ENCODE peak calls at places on chromosomes 12 and 14, in nine cellular contexts. One of them, this sample, is unnamed.

GRCh38 chr12:119072463-119072862 is 91.1 kb downstream of the SRRM4 start:
- DNase-seq in SW480: no peak
- DNase-seq in effector memory CD4-positive, alpha-beta T cell: no peak
- DNase-seq in activated CD4-positive, alpha-beta T cell treated with anti-CD3 and anti-CD28 coated beads for 48 hours: no peak
- DNase-seq in stimulated activated CD8-positive, alpha-beta memory T cell treated with anti-CD3 and anti-CD28 coated beads, Interleukin-12 subunit alpha, Interleukin-12 subunit beta, amount 100 ng/mL, for 1 hour: no peak
- DNase-seq in nucleus accumbens: no peak
- DNase-seq in H7: no peak
- DNase-seq in endothelial cell: no peak
- DNase-seq in NCI-H1694 treated with DMSO at 0.1 percent for 48 hours: no peak
- DNase-seq in this sample: no peak

GRCh38 chr14:44963775-44964380 is 1.9 kb downstream of the TOGARAM1 start:
- DNase-seq in SW480: peak
- DNase-seq in effector memory CD4-positive, alpha-beta T cell: no peak
- DNase-seq in activated CD4-positive, alpha-beta T cell treated with anti-CD3 and anti-CD28 coated beads for 48 hours: no peak
- DNase-seq in stimulated activated CD8-positive, alpha-beta memory T cell treated with anti-CD3 and anti-CD28 coated beads, Interleukin-12 subunit alpha, Interleukin-12 subunit beta, amount 100 ng/mL, for 1 hour: no peak
- DNase-seq in nucleus accumbens: peak
- DNase-seq in H7: no peak
- DNase-seq in endothelial cell: no peak
- DNase-seq in NCI-H1694 treated with DMSO at 0.1 percent for 48 hours: peak
- DNase-seq in this sample: peak

GRCh38 chr12:110266980-110267620 is 13.9 kb upstream of the ATP2A2 start:
- DNase-seq in SW480: no peak
- DNase-seq in effector memory CD4-positive, alpha-beta T cell: no peak
- DNase-seq in activated CD4-positive, alpha-beta T cell treated with anti-CD3 and anti-CD28 coated beads for 48 hours: no peak
- DNase-seq in stimulated activated CD8-positive, alpha-beta memory T cell treated with anti-CD3 and anti-CD28 coated beads, Interleukin-12 subunit alpha, Interleukin-12 subunit beta, amount 100 ng/mL, for 1 hour: no peak
- DNase-seq in nucleus accumbens: no peak
- DNase-seq in H7: no peak
- DNase-seq in endothelial cell: no peak
- DNase-seq in NCI-H1694 treated with DMSO at 0.1 percent for 48 hours: no peak
- DNase-seq in this sample: no peak

GRCh38 chr12:5193569-5193968 is 149.9 kb downstream of the KCNA5 start:
- DNase-seq in SW480: no peak
- DNase-seq in effector memory CD4-positive, alpha-beta T cell: no peak
- DNase-seq in activated CD4-positive, alpha-beta T cell treated with anti-CD3 and anti-CD28 coated beads for 48 hours: no peak
- DNase-seq in stimulated activated CD8-positive, alpha-beta memory T cell treated with anti-CD3 and anti-CD28 coated beads, Interleukin-12 subunit alpha, Interleukin-12 subunit beta, amount 100 ng/mL, for 1 hour: no peak
- DNase-seq in nucleus accumbens: no peak
- DNase-seq in H7: no peak
- DNase-seq in endothelial cell: no peak
- DNase-seq in NCI-H1694 treated with DMSO at 0.1 percent for 48 hours: no peak
- DNase-seq in this sample: no peak

GRCh38 chr12:2922329-2922728 is 31.6 kb downstream of the TULP3 start:
- DNase-seq in SW480: no peak
- DNase-seq in effector memory CD4-positive, alpha-beta T cell: no peak
- DNase-seq in activated CD4-positive, alpha-beta T cell treated with anti-CD3 and anti-CD28 coated beads for 48 hours: no peak
- DNase-seq in stimulated activated CD8-positive, alpha-beta memory T cell treated with anti-CD3 and anti-CD28 coated beads, Interleukin-12 subunit alpha, Interleukin-12 subunit beta, amount 100 ng/mL, for 1 hour: no peak
- DNase-seq in nucleus accumbens: no peak
- DNase-seq in H7: no peak
- DNase-seq in endothelial cell: no peak
- DNase-seq in NCI-H1694 treated with DMSO at 0.1 percent for 48 hours: no peak
- DNase-seq in this sample: no peak

GRCh38 chr14:67532606-67532997 is 488 bp upstream of the PLEKHH1 start:
- DNase-seq in SW480: no peak
- DNase-seq in effector memory CD4-positive, alpha-beta T cell: no peak
- DNase-seq in activated CD4-positive, alpha-beta T cell treated with anti-CD3 and anti-CD28 coated beads for 48 hours: no peak
- DNase-seq in stimulated activated CD8-positive, alpha-beta memory T cell treated with anti-CD3 and anti-CD28 coated beads, Interleukin-12 subunit alpha, Interleukin-12 subunit beta, amount 100 ng/mL, for 1 hour: no peak
- DNase-seq in nucleus accumbens: no peak
- DNase-seq in H7: no peak
- DNase-seq in endothelial cell: no peak
- DNase-seq in NCI-H1694 treated with DMSO at 0.1 percent for 48 hours: no peak
- DNase-seq in this sample: no peak

GRCh38 chr14:61812347-61813100 is 50.3 kb downstream of the SNAPC1 start:
- DNase-seq in SW480: no peak
- DNase-seq in effector memory CD4-positive, alpha-beta T cell: no peak
- DNase-seq in activated CD4-positive, alpha-beta T cell treated with anti-CD3 and anti-CD28 coated beads for 48 hours: peak
- DNase-seq in stimulated activated CD8-positive, alpha-beta memory T cell treated with anti-CD3 and anti-CD28 coated beads, Interleukin-12 subunit alpha, Interleukin-12 subunit beta, amount 100 ng/mL, for 1 hour: no peak
- DNase-seq in nucleus accumbens: peak
- DNase-seq in H7: peak
- DNase-seq in endothelial cell: peak
- DNase-seq in NCI-H1694 treated with DMSO at 0.1 percent for 48 hours: no peak
- DNase-seq in this sample: peak

GRCh38 chr12:75334384-75335030 is at the start of gene GLIPR1L1:
- DNase-seq in SW480: no peak
- DNase-seq in effector memory CD4-positive, alpha-beta T cell: peak
- DNase-seq in activated CD4-positive, alpha-beta T cell treated with anti-CD3 and anti-CD28 coated beads for 48 hours: peak
- DNase-seq in stimulated activated CD8-positive, alpha-beta memory T cell treated with anti-CD3 and anti-CD28 coated beads, Interleukin-12 subunit alpha, Interleukin-12 subunit beta, amount 100 ng/mL, for 1 hour: peak
- DNase-seq in nucleus accumbens: peak
- DNase-seq in H7: peak
- DNase-seq in endothelial cell: peak
- DNase-seq in NCI-H1694 treated with DMSO at 0.1 percent for 48 hours: peak
- DNase-seq in this sample: peak

GRCh38 chr12:109773384-109774011 is 59.7 kb downstream of the TRPV4 start:
- DNase-seq in SW480: peak
- DNase-seq in effector memory CD4-positive, alpha-beta T cell: no peak
- DNase-seq in activated CD4-positive, alpha-beta T cell treated with anti-CD3 and anti-CD28 coated beads for 48 hours: no peak
- DNase-seq in stimulated activated CD8-positive, alpha-beta memory T cell treated with anti-CD3 and anti-CD28 coated beads, Interleukin-12 subunit alpha, Interleukin-12 subunit beta, amount 100 ng/mL, for 1 hour: no peak
- DNase-seq in nucleus accumbens: no peak
- DNase-seq in H7: peak
- DNase-seq in endothelial cell: no peak
- DNase-seq in NCI-H1694 treated with DMSO at 0.1 percent for 48 hours: no peak
- DNase-seq in this sample: peak

GRCh38 chr14:26730929-26731618 is 133.2 kb upstream of the NOVA1 start:
- DNase-seq in SW480: peak
- DNase-seq in effector memory CD4-positive, alpha-beta T cell: no peak
- DNase-seq in activated CD4-positive, alpha-beta T cell treated with anti-CD3 and anti-CD28 coated beads for 48 hours: no peak
- DNase-seq in stimulated activated CD8-positive, alpha-beta memory T cell treated with anti-CD3 and anti-CD28 coated beads, Interleukin-12 subunit alpha, Interleukin-12 subunit beta, amount 100 ng/mL, for 1 hour: no peak
- DNase-seq in nucleus accumbens: peak
- DNase-seq in H7: peak
- DNase-seq in endothelial cell: peak
- DNase-seq in NCI-H1694 treated with DMSO at 0.1 percent for 48 hours: peak
- DNase-seq in this sample: peak

GRCh38 chr14:103372552-103373304 is 12.5 kb upstream of the MARK3 start:
- DNase-seq in SW480: peak
- DNase-seq in effector memory CD4-positive, alpha-beta T cell: no peak
- DNase-seq in activated CD4-positive, alpha-beta T cell treated with anti-CD3 and anti-CD28 coated beads for 48 hours: peak
- DNase-seq in stimulated activated CD8-positive, alpha-beta memory T cell treated with anti-CD3 and anti-CD28 coated beads, Interleukin-12 subunit alpha, Interleukin-12 subunit beta, amount 100 ng/mL, for 1 hour: no peak
- DNase-seq in nucleus accumbens: no peak
- DNase-seq in H7: peak
- DNase-seq in endothelial cell: no peak
- DNase-seq in NCI-H1694 treated with DMSO at 0.1 percent for 48 hours: no peak
- DNase-seq in this sample: peak

GRCh38 chr12:45655186-45655585 is 74.3 kb upstream of the ARID2 start:
- DNase-seq in SW480: peak
- DNase-seq in effector memory CD4-positive, alpha-beta T cell: peak
- DNase-seq in activated CD4-positive, alpha-beta T cell treated with anti-CD3 and anti-CD28 coated beads for 48 hours: peak
- DNase-seq in stimulated activated CD8-positive, alpha-beta memory T cell treated with anti-CD3 and anti-CD28 coated beads, Interleukin-12 subunit alpha, Interleukin-12 subunit beta, amount 100 ng/mL, for 1 hour: peak
- DNase-seq in nucleus accumbens: no peak
- DNase-seq in H7: no peak
- DNase-seq in endothelial cell: no peak
- DNase-seq in NCI-H1694 treated with DMSO at 0.1 percent for 48 hours: peak
- DNase-seq in this sample: no peak

GRCh38 chr12:15428632-15429031 is 106.3 kb downstream of the PTPRO start:
- DNase-seq in SW480: no peak
- DNase-seq in effector memory CD4-positive, alpha-beta T cell: no peak
- DNase-seq in activated CD4-positive, alpha-beta T cell treated with anti-CD3 and anti-CD28 coated beads for 48 hours: no peak
- DNase-seq in stimulated activated CD8-positive, alpha-beta memory T cell treated with anti-CD3 and anti-CD28 coated beads, Interleukin-12 subunit alpha, Interleukin-12 subunit beta, amount 100 ng/mL, for 1 hour: no peak
- DNase-seq in nucleus accumbens: no peak
- DNase-seq in H7: no peak
- DNase-seq in endothelial cell: no peak
- DNase-seq in NCI-H1694 treated with DMSO at 0.1 percent for 48 hours: no peak
- DNase-seq in this sample: peak

GRCh38 chr12:105457026-105457425 is 126.5 kb downstream of the C12orf75 start:
- DNase-seq in SW480: no peak
- DNase-seq in effector memory CD4-positive, alpha-beta T cell: no peak
- DNase-seq in activated CD4-positive, alpha-beta T cell treated with anti-CD3 and anti-CD28 coated beads for 48 hours: no peak
- DNase-seq in stimulated activated CD8-positive, alpha-beta memory T cell treated with anti-CD3 and anti-CD28 coated beads, Interleukin-12 subunit alpha, Interleukin-12 subunit beta, amount 100 ng/mL, for 1 hour: no peak
- DNase-seq in nucleus accumbens: no peak
- DNase-seq in H7: no peak
- DNase-seq in endothelial cell: no peak
- DNase-seq in NCI-H1694 treated with DMSO at 0.1 percent for 48 hours: no peak
- DNase-seq in this sample: no peak

GRCh38 chr12:94813314-94813713 is 163.0 kb upstream of the TMCC3 start:
- DNase-seq in SW480: peak
- DNase-seq in effector memory CD4-positive, alpha-beta T cell: no peak
- DNase-seq in activated CD4-positive, alpha-beta T cell treated with anti-CD3 and anti-CD28 coated beads for 48 hours: no peak
- DNase-seq in stimulated activated CD8-positive, alpha-beta memory T cell treated with anti-CD3 and anti-CD28 coated beads, Interleukin-12 subunit alpha, Interleukin-12 subunit beta, amount 100 ng/mL, for 1 hour: no peak
- DNase-seq in nucleus accumbens: no peak
- DNase-seq in H7: no peak
- DNase-seq in endothelial cell: no peak
- DNase-seq in NCI-H1694 treated with DMSO at 0.1 percent for 48 hours: peak
- DNase-seq in this sample: no peak

GRCh38 chr12:49342914-49343731 is 3.6 kb upstream of the DNAJC22 start:
- DNase-seq in SW480: no peak
- DNase-seq in effector memory CD4-positive, alpha-beta T cell: no peak
- DNase-seq in activated CD4-positive, alpha-beta T cell treated with anti-CD3 and anti-CD28 coated beads for 48 hours: peak
- DNase-seq in stimulated activated CD8-positive, alpha-beta memory T cell treated with anti-CD3 and anti-CD28 coated beads, Interleukin-12 subunit alpha, Interleukin-12 subunit beta, amount 100 ng/mL, for 1 hour: no peak
- DNase-seq in nucleus accumbens: no peak
- DNase-seq in H7: peak
- DNase-seq in endothelial cell: no peak
- DNase-seq in NCI-H1694 treated with DMSO at 0.1 percent for 48 hours: no peak
- DNase-seq in this sample: no peak

GRCh38 chr14:103279129-103280025 is 54.7 kb upstream of the EIF5 start:
- DNase-seq in SW480: no peak
- DNase-seq in effector memory CD4-positive, alpha-beta T cell: no peak
- DNase-seq in activated CD4-positive, alpha-beta T cell treated with anti-CD3 and anti-CD28 coated beads for 48 hours: no peak
- DNase-seq in stimulated activated CD8-positive, alpha-beta memory T cell treated with anti-CD3 and anti-CD28 coated beads, Interleukin-12 subunit alpha, Interleukin-12 subunit beta, amount 100 ng/mL, for 1 hour: no peak
- DNase-seq in nucleus accumbens: no peak
- DNase-seq in H7: peak
- DNase-seq in endothelial cell: no peak
- DNase-seq in NCI-H1694 treated with DMSO at 0.1 percent for 48 hours: no peak
- DNase-seq in this sample: no peak

GRCh38 chr14:23529016-23529740 is 22.4 kb downstream of the ZFHX2 start:
- DNase-seq in SW480: no peak
- DNase-seq in effector memory CD4-positive, alpha-beta T cell: no peak
- DNase-seq in activated CD4-positive, alpha-beta T cell treated with anti-CD3 and anti-CD28 coated beads for 48 hours: no peak
- DNase-seq in stimulated activated CD8-positive, alpha-beta memory T cell treated with anti-CD3 and anti-CD28 coated beads, Interleukin-12 subunit alpha, Interleukin-12 subunit beta, amount 100 ng/mL, for 1 hour: no peak
- DNase-seq in nucleus accumbens: no peak
- DNase-seq in H7: no peak
- DNase-seq in endothelial cell: no peak
- DNase-seq in NCI-H1694 treated with DMSO at 0.1 percent for 48 hours: no peak
- DNase-seq in this sample: no peak

GRCh38 chr14:33709711-33710110 is 241.2 kb downstream of the EGLN3 start:
- DNase-seq in SW480: no peak
- DNase-seq in effector memory CD4-positive, alpha-beta T cell: no peak
- DNase-seq in activated CD4-positive, alpha-beta T cell treated with anti-CD3 and anti-CD28 coated beads for 48 hours: no peak
- DNase-seq in stimulated activated CD8-positive, alpha-beta memory T cell treated with anti-CD3 and anti-CD28 coated beads, Interleukin-12 subunit alpha, Interleukin-12 subunit beta, amount 100 ng/mL, for 1 hour: no peak
- DNase-seq in nucleus accumbens: no peak
- DNase-seq in H7: no peak
- DNase-seq in endothelial cell: no peak
- DNase-seq in NCI-H1694 treated with DMSO at 0.1 percent for 48 hours: no peak
- DNase-seq in this sample: no peak

GRCh38 chr12:75488553-75488952 is 8.0 kb downstream of the GLIPR1 start:
- DNase-seq in SW480: peak
- DNase-seq in effector memory CD4-positive, alpha-beta T cell: no peak
- DNase-seq in activated CD4-positive, alpha-beta T cell treated with anti-CD3 and anti-CD28 coated beads for 48 hours: no peak
- DNase-seq in stimulated activated CD8-positive, alpha-beta memory T cell treated with anti-CD3 and anti-CD28 coated beads, Interleukin-12 subunit alpha, Interleukin-12 subunit beta, amount 100 ng/mL, for 1 hour: no peak
- DNase-seq in nucleus accumbens: no peak
- DNase-seq in H7: peak
- DNase-seq in endothelial cell: no peak
- DNase-seq in NCI-H1694 treated with DMSO at 0.1 percent for 48 hours: peak
- DNase-seq in this sample: peak

GRCh38 chr14:33643782-33644181 is 307.1 kb downstream of the EGLN3 start:
- DNase-seq in SW480: no peak
- DNase-seq in effector memory CD4-positive, alpha-beta T cell: no peak
- DNase-seq in activated CD4-positive, alpha-beta T cell treated with anti-CD3 and anti-CD28 coated beads for 48 hours: no peak
- DNase-seq in stimulated activated CD8-positive, alpha-beta memory T cell treated with anti-CD3 and anti-CD28 coated beads, Interleukin-12 subunit alpha, Interleukin-12 subunit beta, amount 100 ng/mL, for 1 hour: no peak
- DNase-seq in nucleus accumbens: no peak
- DNase-seq in H7: no peak
- DNase-seq in endothelial cell: no peak
- DNase-seq in NCI-H1694 treated with DMSO at 0.1 percent for 48 hours: no peak
- DNase-seq in this sample: no peak

GRCh38 chr14:23056956-23057756 is at the start of gene CDH24:
- DNase-seq in SW480: peak
- DNase-seq in effector memory CD4-positive, alpha-beta T cell: peak
- DNase-seq in activated CD4-positive, alpha-beta T cell treated with anti-CD3 and anti-CD28 coated beads for 48 hours: peak
- DNase-seq in stimulated activated CD8-positive, alpha-beta memory T cell treated with anti-CD3 and anti-CD28 coated beads, Interleukin-12 subunit alpha, Interleukin-12 subunit beta, amount 100 ng/mL, for 1 hour: peak
- DNase-seq in nucleus accumbens: no peak
- DNase-seq in H7: peak
- DNase-seq in endothelial cell: peak
- DNase-seq in NCI-H1694 treated with DMSO at 0.1 percent for 48 hours: no peak
- DNase-seq in this sample: peak

GRCh38 chr14:94124582-94125377 is 4.6 kb downstream of the IFI27L2 start:
- DNase-seq in SW480: no peak
- DNase-seq in effector memory CD4-positive, alpha-beta T cell: no peak
- DNase-seq in activated CD4-positive, alpha-beta T cell treated with anti-CD3 and anti-CD28 coated beads for 48 hours: no peak
- DNase-seq in stimulated activated CD8-positive, alpha-beta memory T cell treated with anti-CD3 and anti-CD28 coated beads, Interleukin-12 subunit alpha, Interleukin-12 subunit beta, amount 100 ng/mL, for 1 hour: no peak
- DNase-seq in nucleus accumbens: no peak
- DNase-seq in H7: no peak
- DNase-seq in endothelial cell: no peak
- DNase-seq in NCI-H1694 treated with DMSO at 0.1 percent for 48 hours: no peak
- DNase-seq in this sample: peak